ENCODE peak calls at places on chromosomes 12 and 14, in eight cellular contexts. F is germinal center; G is SJCRH30; H is fibroblast of the aortic adventitia; N is effector memory CD8-positive, alpha-beta T cell; A is stimulated activated CD4-positive, alpha-beta T cell treated with anti-CD3 and anti-CD28 coated beads, Interleukin-15, amount 100 ng/mL, for 24 hours; D is Right ventricle myocardium superior; E is hepatocyte. P is an unnamed sample.

GRCh38 chr12:116937640-116938039 is 26.9 kb downstream of the FBXW8 start:
- DNase-seq in F (no peak), G (no peak), H (no peak), N (no peak), A (no peak), D (no peak), E (no peak), P (no peak)

GRCh38 chr12:19915392-19916192 is 452.7 kb upstream of the PDE3A start:
- DNase-seq in F (no peak), G (no peak), H (peak), N (no peak), A (no peak), D (no peak), E (peak), P (peak)

GRCh38 chr12:131863711-131864396 is 30.6 kb upstream of the ULK1 start:
- DNase-seq in F (no peak), G (no peak), H (no peak), N (no peak), A (no peak), D (no peak), E (no peak), P (no peak)

GRCh38 chr12:9365296-9365695 is 157.1 kb upstream of the PZP start:
- DNase-seq in F (no peak), G (no peak), H (no peak), N (no peak), A (no peak), D (no peak), E (no peak), P (peak)

GRCh38 chr12:72285861-72286260 is 13.7 kb downstream of the TRHDE start:
- DNase-seq in F (no peak), G (no peak), H (no peak), N (no peak), A (no peak), D (no peak), E (no peak), P (no peak)

GRCh38 chr14:58919262-58919661 is 269.2 kb upstream of the DAAM1 start:
- DNase-seq in F (no peak), G (no peak), H (no peak), N (no peak), A (no peak), D (no peak), E (no peak), P (peak)

GRCh38 chr12:38528527-38528926 is 212.0 kb downstream of the ALG10B start:
- DNase-seq in F (no peak), G (no peak), H (no peak), N (no peak), A (no peak), D (no peak), E (no peak), P (no peak)

GRCh38 chr14:80275208-80275850 is 64.0 kb upstream of the DIO2 start:
- DNase-seq in F (no peak), G (no peak), H (peak), N (no peak), A (no peak), D (no peak), E (no peak), P (peak)

GRCh38 chr14:61240206-61240605 is 40.9 kb downstream of the TMEM30B start:
- DNase-seq in F (no peak), G (no peak), H (no peak), N (no peak), A (no peak), D (no peak), E (no peak), P (no peak)

GRCh38 chr14:23326491-23327332 is 5.5 kb downstream of the PABPN1 start:
- DNase-seq in F (no peak), G (no peak), H (no peak), N (no peak), A (no peak), D (no peak), E (no peak), P (no peak)

GRCh38 chr14:55915464-55915863 is 202.7 kb upstream of the PELI2 start:
- DNase-seq in F (no peak), G (no peak), H (no peak), N (no peak), A (no peak), D (no peak), E (no peak), P (peak)

GRCh38 chr12:103774977-103775560 is 66.0 kb downstream of the NT5DC3 start:
- DNase-seq in F (no peak), G (no peak), H (no peak), N (no peak), A (no peak), D (no peak), E (no peak), P (no peak)

GRCh38 chr12:128323526-128323925 is 56.6 kb downstream of the TMEM132C start:
- DNase-seq in F (no peak), G (no peak), H (no peak), N (no peak), A (no peak), D (no peak), E (no peak), P (no peak)

GRCh38 chr12:116454950-116455447 is 104.2 kb upstream of the MAP1LC3B2 start:
- DNase-seq in F (no peak), G (no peak), H (peak), N (no peak), A (no peak), D (no peak), E (peak), P (peak)

GRCh38 chr14:22556990-22557623 is 31.9 kb downstream of the DAD1 start:
- DNase-seq in F (peak), G (peak), H (peak), N (peak), A (peak), D (peak), E (peak), P (peak)

GRCh38 chr14:34219661-34220060 is 242.4 kb downstream of the SPTSSA start:
- DNase-seq in F (no peak), G (no peak), H (no peak), N (no peak), A (no peak), D (no peak), E (no peak), P (no peak)